ENCODE peak calls at places on chromosomes 2 and 18, in four cellular contexts. Q is HepG2, C is IMR-90, F is mammary epithelial cell. J is an unnamed sample.

GRCh38 chr2:3007135-3007534 is 370.5 kb downstream of the EIPR1 start:
- DNase-seq in Q (no peak), C (no peak), F (no peak), J (no peak)

GRCh38 chr2:102082591-102083586 is 59.7 kb upstream of the IL1R1 start:
- DNase-seq in Q (peak), C (peak), F (peak), J (peak)

GRCh38 chr2:168978461-168978861 is 52.7 kb downstream of the ABCB11 start:
- DNase-seq in Q (no peak), C (no peak), F (no peak), J (peak)

GRCh38 chr2:64698668-64699444 is 45.1 kb upstream of the SERTAD2 start:
- DNase-seq in Q (peak), C (peak), F (peak), J (peak)

GRCh38 chr2:150212722-150213171 is 274.7 kb downstream of the RND3 start:
- DNase-seq in Q (no peak), C (peak), F (no peak), J (no peak)

GRCh38 chr2:215161301-215161829 is 22.9 kb upstream of the ABCA12 start:
- DNase-seq in Q (no peak), C (no peak), F (no peak), J (peak)

GRCh38 chr2:9631484-9631819 is 655 bp upstream of the YWHAQ start:
- DNase-seq in Q (no peak), C (no peak), F (no peak), J (no peak)

GRCh38 chr2:20415511-20415918 is 31.4 kb upstream of the RHOB start:
- DNase-seq in Q (no peak), C (no peak), F (peak), J (peak)

GRCh38 chr2:9675369-9676351 is 44.9 kb upstream of the YWHAQ start:
- DNase-seq in Q (no peak), C (peak), F (peak), J (peak)

GRCh38 chr2:150484461-150484931 is 3.0 kb downstream of the RND3 start:
- DNase-seq in Q (no peak), C (peak), F (peak), J (peak)

GRCh38 chr18:26286008-26286407 is 59.8 kb downstream of the TAF4B start:
- DNase-seq in Q (no peak), C (no peak), F (no peak), J (no peak)

GRCh38 chr2:38750793-38751042 is 443 bp downstream of the SRSF7 start:
- DNase-seq in Q (no peak), C (no peak), F (no peak), J (peak)

GRCh38 chr2:98463988-98464771 is 19.5 kb downstream of the INPP4A start:
- DNase-seq in Q (no peak), C (no peak), F (no peak), J (no peak)

GRCh38 chr18:69961718-69962117 is 14.0 kb upstream of the CD226 start:
- DNase-seq in Q (no peak), C (no peak), F (no peak), J (no peak)

GRCh38 chr2:70686577-70687460 is 81.2 kb downstream of the ADD2 start:
- DNase-seq in Q (peak), C (peak), F (peak), J (peak)

GRCh38 chr2:165700511-165700910 is 93.5 kb downstream of the GALNT3 start:
- DNase-seq in Q (no peak), C (no peak), F (no peak), J (no peak)

GRCh38 chr2:110104025-110104771 is 11.4 kb downstream of the MALL start:
- DNase-seq in Q (no peak), C (no peak), F (no peak), J (peak)

GRCh38 chr2:133266075-133266925 is 302.0 kb downstream of the NCKAP5 start:
- DNase-seq in Q (no peak), C (no peak), F (peak), J (peak)

GRCh38 chr2:46854260-46854659 is 61.3 kb downstream of the MCFD2 start:
- DNase-seq in Q (no peak), C (no peak), F (no peak), J (no peak)

GRCh38 chr2:19358242-19359020 is at the start of gene OSR1:
- DNase-seq in Q (peak), C (peak), F (peak), J (peak)

GRCh38 chr2:19355931-19356544 is 2.4 kb downstream of the OSR1 start:
- DNase-seq in Q (no peak), C (peak), F (peak), J (no peak)

GRCh38 chr2:19355416-19355821 is 3.0 kb downstream of the OSR1 start:
- DNase-seq in Q (no peak), C (peak), F (peak), J (no peak)

GRCh38 chr2:19357383-19358241 is 811 bp downstream of the OSR1 start:
- DNase-seq in Q (no peak), C (peak), F (peak), J (peak)

DNA sequence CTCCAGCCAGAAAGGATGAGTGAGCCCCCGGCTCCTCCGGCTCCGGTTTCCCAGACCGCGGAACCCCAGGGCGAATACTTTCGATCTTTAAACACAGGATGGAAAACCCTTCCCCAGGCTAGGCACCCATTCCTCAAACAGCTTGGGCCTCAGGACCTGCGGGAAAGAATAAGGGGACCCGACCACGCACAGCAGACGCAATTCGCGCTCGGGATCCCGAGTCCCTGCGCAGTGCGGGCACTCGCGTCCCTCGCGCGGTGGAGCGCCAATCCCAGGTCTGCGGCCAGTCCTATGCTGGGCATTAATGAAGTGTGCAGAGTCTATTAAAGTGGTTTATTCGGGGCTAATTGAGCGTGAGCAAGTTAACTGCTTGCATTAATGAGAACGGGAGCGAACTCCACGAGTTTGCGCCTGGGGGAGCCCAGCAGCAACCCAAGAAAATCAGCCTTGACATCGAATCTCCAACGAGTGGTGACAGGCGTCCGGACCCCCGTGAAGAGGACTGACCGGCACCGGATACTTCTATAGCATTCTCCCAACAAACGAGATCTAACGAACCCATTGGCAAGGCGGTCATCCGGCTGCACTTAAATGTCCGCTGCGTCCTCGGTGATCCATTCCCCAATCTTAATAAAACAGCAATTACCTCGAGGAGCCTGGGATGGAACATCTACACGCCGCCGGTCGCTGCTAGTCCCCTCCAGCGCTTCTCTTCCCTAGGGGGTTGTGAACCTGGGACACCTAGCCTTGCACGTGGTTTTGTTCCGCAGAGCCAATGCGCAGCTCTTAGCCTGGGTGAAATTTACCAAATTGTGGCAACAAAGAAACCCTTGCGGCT is 1.7 kb downstream of the OSR1 start:
- DNase-seq in Q (no peak), C (peak), F (peak), J (no peak)
- H3K9ac ChIP-seq in Q (no peak), C (peak), F (peak), J (peak)

GRCh38 chr18:55321268-55322175 is 266.5 kb downstream of the TCF4 start:
- DNase-seq in Q (no peak), C (peak), F (peak), J (peak)
- H3K9ac ChIP-seq in Q (no peak), C (peak), F (peak), J (peak)

DNA sequence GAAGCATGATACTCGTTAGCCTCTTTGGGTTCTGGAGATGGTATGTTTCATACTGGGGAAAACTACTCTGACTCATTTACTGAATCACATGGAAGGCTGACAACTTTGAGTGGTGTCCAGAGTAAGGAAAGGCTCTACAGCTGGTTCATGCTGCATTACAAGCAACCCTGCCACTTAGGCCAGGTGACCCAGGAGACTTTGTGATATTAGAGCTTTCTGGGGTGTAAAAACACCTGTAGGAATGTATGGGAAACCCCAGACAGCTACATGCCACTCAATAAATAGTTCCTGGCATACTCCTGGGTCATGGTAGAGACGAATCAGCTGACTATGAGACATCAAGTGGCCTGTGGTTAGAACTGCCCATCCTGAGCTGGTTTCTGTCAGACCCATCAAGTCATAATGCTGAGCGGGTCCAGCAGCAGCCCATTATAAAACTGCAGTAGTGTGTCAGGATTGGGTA is 21.3 kb upstream of the TCF7L1 start:
- DNase-seq in Q (no peak), C (peak), F (peak), J (peak)
- H3K9ac ChIP-seq in Q (no peak), C (no peak), F (no peak), J (no peak)

GRCh38 chr2:29114841-29115609 is at the start of gene CLIP4:
- DNase-seq in Q (no peak), C (peak), F (peak), J (peak)

GRCh38 chr2:29112379-29112778 is 2.8 kb upstream of the CLIP4 start:
- DNase-seq in Q (no peak), C (no peak), F (no peak), J (no peak)

GRCh38 chr2:29114514-29114840 is 738 bp upstream of the CLIP4 start:
- DNase-seq in Q (no peak), C (no peak), F (no peak), J (no peak)

GRCh38 chr2:29113027-29113686 is 2.1 kb upstream of the CLIP4 start:
- DNase-seq in Q (peak), C (peak), F (peak), J (no peak)

DNA sequence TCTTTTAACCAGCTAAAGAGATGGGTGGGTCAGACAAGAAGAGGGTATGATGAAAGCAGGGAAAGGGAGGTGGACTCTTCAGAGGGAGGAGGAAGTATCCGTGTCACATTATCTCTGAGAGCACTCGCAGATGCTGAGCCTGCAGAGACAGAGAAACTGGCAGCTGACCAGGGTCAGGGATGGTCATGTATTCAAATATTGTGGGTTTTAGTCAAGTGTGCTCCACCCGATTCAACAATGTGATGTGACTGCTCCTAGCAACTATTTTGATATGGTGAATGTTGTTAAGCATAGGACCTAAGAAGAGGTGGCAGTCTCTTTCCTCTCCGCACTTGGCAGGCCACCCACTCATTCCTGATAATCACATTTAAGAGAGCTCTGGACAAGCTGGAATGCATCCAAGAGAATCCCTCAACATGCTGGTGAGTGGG is 1.3 kb upstream of the CLIP4 start:
- DNase-seq in Q (no peak), C (peak), F (peak), J (peak)
- H3K9ac ChIP-seq in Q (no peak), C (no peak), F (peak), J (no peak)